ENCODE peak calls at places on chromosomes 3 and 15, in seven cellular contexts. One of them, this sample, is unnamed.

GRCh38 chr15:101121511-101122090 is 130.2 kb downstream of the CHSY1 start:
- DNase-seq in GM12878: no peak
- DNase-seq in AG09309: no peak
- DNase-seq in fibroblast of mammary gland: peak
- DNase-seq in stomach: peak
- DNase-seq in ovary: peak
- DNase-seq in MM.1S: peak
- DNase-seq in this sample: no peak

GRCh38 chr3:118817748-118818165 is 216.9 kb downstream of the IGSF11 start:
- DNase-seq in GM12878: no peak
- DNase-seq in AG09309: peak
- DNase-seq in fibroblast of mammary gland: peak
- DNase-seq in stomach: peak
- DNase-seq in ovary: no peak
- DNase-seq in MM.1S: peak
- DNase-seq in this sample: no peak

GRCh38 chr3:177212756-177213155 is 15.5 kb upstream of the TBL1XR1 start:
- DNase-seq in GM12878: no peak
- DNase-seq in AG09309: no peak
- DNase-seq in fibroblast of mammary gland: no peak
- DNase-seq in stomach: no peak
- DNase-seq in ovary: no peak
- DNase-seq in MM.1S: no peak
- DNase-seq in this sample: no peak

GRCh38 chr15:39629376-39629775 is 48.5 kb downstream of the THBS1 start:
- DNase-seq in GM12878: no peak
- DNase-seq in AG09309: no peak
- DNase-seq in fibroblast of mammary gland: no peak
- DNase-seq in stomach: no peak
- DNase-seq in ovary: no peak
- DNase-seq in MM.1S: peak
- DNase-seq in this sample: no peak

GRCh38 chr15:76341366-76342045 is 4.9 kb downstream of the ISL2 start:
- DNase-seq in GM12878: no peak
- DNase-seq in AG09309: no peak
- DNase-seq in fibroblast of mammary gland: no peak
- DNase-seq in stomach: no peak
- DNase-seq in ovary: no peak
- DNase-seq in MM.1S: no peak
- DNase-seq in this sample: no peak

GRCh38 chr3:149004622-149005021 is 13.3 kb downstream of the GYG1 start:
- DNase-seq in GM12878: no peak
- DNase-seq in AG09309: no peak
- DNase-seq in fibroblast of mammary gland: peak
- DNase-seq in stomach: no peak
- DNase-seq in ovary: no peak
- DNase-seq in MM.1S: no peak
- DNase-seq in this sample: no peak

GRCh38 chr3:159839561-159840379 is 148.9 kb upstream of the IL12A start:
- DNase-seq in GM12878: no peak
- DNase-seq in AG09309: no peak
- DNase-seq in fibroblast of mammary gland: no peak
- DNase-seq in stomach: no peak
- DNase-seq in ovary: no peak
- DNase-seq in MM.1S: no peak
- DNase-seq in this sample: no peak

GRCh38 chr3:106688463-106688862 is 688.8 kb upstream of the CCDC54 start:
- DNase-seq in GM12878: no peak
- DNase-seq in AG09309: peak
- DNase-seq in fibroblast of mammary gland: peak
- DNase-seq in stomach: no peak
- DNase-seq in ovary: no peak
- DNase-seq in MM.1S: no peak
- DNase-seq in this sample: no peak

GRCh38 chr3:170278632-170279031 is 56.4 kb downstream of the PRKCI start:
- DNase-seq in GM12878: no peak
- DNase-seq in AG09309: no peak
- DNase-seq in fibroblast of mammary gland: no peak
- DNase-seq in stomach: no peak
- DNase-seq in ovary: no peak
- DNase-seq in MM.1S: no peak
- DNase-seq in this sample: no peak

GRCh38 chr15:78131295-78132021 is at the start of gene CIB2:
- DNase-seq in GM12878: no peak
- DNase-seq in AG09309: no peak
- DNase-seq in fibroblast of mammary gland: peak
- DNase-seq in stomach: peak
- DNase-seq in ovary: peak
- DNase-seq in MM.1S: peak
- DNase-seq in this sample: no peak

GRCh38 chr15:49154359-49154758 is 1.0 kb downstream of the COPS2 start:
- DNase-seq in GM12878: no peak
- DNase-seq in AG09309: no peak
- DNase-seq in fibroblast of mammary gland: peak
- DNase-seq in stomach: no peak
- DNase-seq in ovary: no peak
- DNase-seq in MM.1S: no peak
- DNase-seq in this sample: no peak

GRCh38 chr3:22713936-22714335 is 489.2 kb upstream of the UBE2E2 start:
- DNase-seq in GM12878: no peak
- DNase-seq in AG09309: peak
- DNase-seq in fibroblast of mammary gland: peak
- DNase-seq in stomach: no peak
- DNase-seq in ovary: no peak
- DNase-seq in MM.1S: no peak
- DNase-seq in this sample: no peak

GRCh38 chr3:100184960-100185566 is 70.8 kb upstream of the FILIP1L start:
- DNase-seq in GM12878: no peak
- DNase-seq in AG09309: no peak
- DNase-seq in fibroblast of mammary gland: peak
- DNase-seq in stomach: no peak
- DNase-seq in ovary: no peak
- DNase-seq in MM.1S: no peak
- DNase-seq in this sample: no peak

GRCh38 chr15:101615986-101616848 is 36.0 kb downstream of the TM2D3 start:
- DNase-seq in GM12878: no peak
- DNase-seq in AG09309: peak
- DNase-seq in fibroblast of mammary gland: peak
- DNase-seq in stomach: peak
- DNase-seq in ovary: peak
- DNase-seq in MM.1S: no peak
- DNase-seq in this sample: no peak

GRCh38 chr3:175294793-175295192 is 435.7 kb downstream of the NAALADL2 start:
- DNase-seq in GM12878: no peak
- DNase-seq in AG09309: no peak
- DNase-seq in fibroblast of mammary gland: no peak
- DNase-seq in stomach: no peak
- DNase-seq in ovary: no peak
- DNase-seq in MM.1S: no peak
- DNase-seq in this sample: no peak

GRCh38 chr3:114290911-114291901 is 2.6 kb upstream of the TIGIT start:
- DNase-seq in GM12878: peak
- DNase-seq in AG09309: no peak
- DNase-seq in fibroblast of mammary gland: peak
- DNase-seq in stomach: peak
- DNase-seq in ovary: peak
- DNase-seq in MM.1S: peak
- DNase-seq in this sample: no peak

GRCh38 chr3:52782412-52783210 is 5.2 kb downstream of the ITIH1 start:
- DNase-seq in GM12878: no peak
- DNase-seq in AG09309: no peak
- DNase-seq in fibroblast of mammary gland: no peak
- DNase-seq in stomach: no peak
- DNase-seq in ovary: no peak
- DNase-seq in MM.1S: no peak
- DNase-seq in this sample: no peak

GRCh38 chr15:40806672-40807027 is 239 bp upstream of the ZFYVE19 start:
- DNase-seq in GM12878: no peak
- DNase-seq in AG09309: no peak
- DNase-seq in fibroblast of mammary gland: no peak
- DNase-seq in stomach: no peak
- DNase-seq in ovary: no peak
- DNase-seq in MM.1S: no peak
- DNase-seq in this sample: no peak

GRCh38 chr3:155321418-155321817 is 27.9 kb upstream of the STRIT1 start:
- DNase-seq in GM12878: no peak
- DNase-seq in AG09309: no peak
- DNase-seq in fibroblast of mammary gland: peak
- DNase-seq in stomach: no peak
- DNase-seq in ovary: no peak
- DNase-seq in MM.1S: no peak
- DNase-seq in this sample: no peak

GRCh38 chr15:37019479-37020433 is 80.6 kb downstream of the MEIS2 start:
- DNase-seq in GM12878: no peak
- DNase-seq in AG09309: no peak
- DNase-seq in fibroblast of mammary gland: peak
- DNase-seq in stomach: peak
- DNase-seq in ovary: peak
- DNase-seq in MM.1S: no peak
- DNase-seq in this sample: no peak

GRCh38 chr3:94137377-94137776 is 74.5 kb downstream of the NSUN3 start:
- DNase-seq in GM12878: no peak
- DNase-seq in AG09309: no peak
- DNase-seq in fibroblast of mammary gland: no peak
- DNase-seq in stomach: no peak
- DNase-seq in ovary: no peak
- DNase-seq in MM.1S: no peak
- DNase-seq in this sample: no peak

GRCh38 chr3:24390169-24390821 is 104.4 kb downstream of the THRB start:
- DNase-seq in GM12878: no peak
- DNase-seq in AG09309: no peak
- DNase-seq in fibroblast of mammary gland: no peak
- DNase-seq in stomach: no peak
- DNase-seq in ovary: no peak
- DNase-seq in MM.1S: no peak
- DNase-seq in this sample: no peak

GRCh38 chr15:49721091-49721490 is 100.2 kb downstream of the DTWD1 start:
- DNase-seq in GM12878: no peak
- DNase-seq in AG09309: no peak
- DNase-seq in fibroblast of mammary gland: peak
- DNase-seq in stomach: no peak
- DNase-seq in ovary: no peak
- DNase-seq in MM.1S: no peak
- DNase-seq in this sample: no peak

GRCh38 chr15:45476395-45476794 is 46.2 kb downstream of the SLC30A4 start:
- DNase-seq in GM12878: no peak
- DNase-seq in AG09309: no peak
- DNase-seq in fibroblast of mammary gland: no peak
- DNase-seq in stomach: no peak
- DNase-seq in ovary: no peak
- DNase-seq in MM.1S: no peak
- DNase-seq in this sample: no peak

DNA sequence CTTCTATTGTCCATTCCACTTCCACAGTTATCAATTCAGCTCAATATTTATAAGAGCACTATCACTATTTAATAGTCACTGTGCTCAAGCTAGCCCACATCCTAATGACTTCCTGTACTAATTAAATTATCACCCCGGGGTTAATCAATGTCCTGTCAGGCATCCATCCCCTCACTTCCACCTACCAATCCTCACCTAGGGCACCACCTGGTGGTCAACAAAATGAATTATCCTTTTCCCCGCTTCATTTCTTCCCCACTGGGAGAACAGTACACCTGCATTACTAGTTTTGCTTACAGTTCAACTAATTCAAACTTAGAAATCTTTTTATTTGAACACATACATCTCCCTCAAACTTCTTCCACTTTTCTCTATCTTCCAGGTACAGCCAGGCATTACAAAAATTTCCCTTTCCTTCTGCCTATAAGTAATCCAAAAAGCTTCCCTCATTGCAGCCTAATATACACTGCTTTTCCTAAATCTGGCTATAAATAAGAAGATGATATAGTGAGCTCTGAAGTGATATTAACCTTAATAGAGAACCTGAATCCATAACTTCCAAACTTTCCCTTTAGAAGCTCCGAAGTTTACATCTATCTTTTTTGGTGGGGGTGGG is 68.5 kb downstream of the TMCC1 start:
- DNase-seq in GM12878: peak
- DNase-seq in AG09309: no peak
- DNase-seq in fibroblast of mammary gland: peak
- DNase-seq in stomach: no peak
- DNase-seq in ovary: no peak
- DNase-seq in MM.1S: peak
- DNase-seq in this sample: no peak
- TF ChIP-seq CTCF in GM12878: peak
- TF ChIP-seq CTCF in AG09309: peak
- TF ChIP-seq CTCF in fibroblast of mammary gland: peak
- TF ChIP-seq CTCF in stomach: no peak
- TF ChIP-seq CTCF in ovary: peak
- TF ChIP-seq CTCF in MM.1S: peak
- TF ChIP-seq CTCF in this sample: peak

DNA sequence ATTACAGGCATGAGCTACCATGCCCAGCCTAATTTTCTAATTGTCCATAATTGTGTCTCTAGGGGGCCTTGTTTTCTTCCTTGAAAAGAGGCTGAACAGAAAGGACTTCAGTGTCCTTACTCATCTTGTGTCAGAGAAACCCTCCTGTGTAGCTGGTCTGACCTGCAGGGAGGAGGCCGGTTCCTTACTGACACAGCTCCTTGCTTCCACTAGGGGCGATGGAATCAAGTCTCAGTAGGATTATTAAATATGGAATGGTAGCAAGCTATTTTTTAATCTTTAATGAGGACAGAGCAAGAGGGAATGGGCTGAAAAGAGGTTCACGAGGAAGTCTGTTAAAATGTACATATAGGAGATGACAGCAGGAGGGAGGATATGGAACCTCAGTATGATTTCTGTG is 8.6 kb downstream of the LPCAT4 start:
- DNase-seq in GM12878: no peak
- DNase-seq in AG09309: no peak
- DNase-seq in fibroblast of mammary gland: no peak
- DNase-seq in stomach: no peak
- DNase-seq in ovary: no peak
- DNase-seq in MM.1S: no peak
- DNase-seq in this sample: no peak
- TF ChIP-seq CTCF in GM12878: no peak
- TF ChIP-seq CTCF in AG09309: peak
- TF ChIP-seq CTCF in fibroblast of mammary gland: peak
- TF ChIP-seq CTCF in stomach: no peak
- TF ChIP-seq CTCF in ovary: no peak
- TF ChIP-seq CTCF in MM.1S: no peak
- TF ChIP-seq CTCF in this sample: peak

GRCh38 chr15:70566047-70566835 is 197.1 kb downstream of the UACA start:
- DNase-seq in GM12878: no peak
- DNase-seq in AG09309: no peak
- DNase-seq in fibroblast of mammary gland: no peak
- DNase-seq in stomach: no peak
- DNase-seq in ovary: no peak
- DNase-seq in MM.1S: no peak
- DNase-seq in this sample: no peak
- TF ChIP-seq CTCF in GM12878: no peak
- TF ChIP-seq CTCF in AG09309: no peak
- TF ChIP-seq CTCF in fibroblast of mammary gland: no peak
- TF ChIP-seq CTCF in stomach: no peak
- TF ChIP-seq CTCF in ovary: no peak
- TF ChIP-seq CTCF in MM.1S: no peak
- TF ChIP-seq CTCF in this sample: peak

DNA sequence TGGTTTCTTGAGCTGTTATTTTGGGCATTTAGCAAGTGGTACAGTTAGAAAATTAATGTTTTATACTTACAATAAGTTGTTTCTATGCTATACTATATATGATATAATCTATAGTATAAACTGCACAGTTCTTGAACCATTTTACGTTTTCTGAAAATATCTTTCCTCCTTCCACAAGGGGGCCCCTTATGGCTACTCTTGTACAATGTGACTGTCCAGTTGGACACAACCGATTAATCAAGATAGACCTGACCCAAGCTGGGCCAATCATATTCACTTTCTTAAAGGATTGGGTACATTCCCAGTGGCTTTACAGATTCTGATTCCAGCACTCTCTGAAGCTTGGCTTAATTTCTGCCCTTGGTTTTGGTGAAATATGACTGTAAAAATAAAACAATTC is 953.4 kb downstream of the AGBL1 start:
- DNase-seq in GM12878: no peak
- DNase-seq in AG09309: no peak
- DNase-seq in fibroblast of mammary gland: no peak
- DNase-seq in stomach: no peak
- DNase-seq in ovary: no peak
- DNase-seq in MM.1S: no peak
- DNase-seq in this sample: no peak
- TF ChIP-seq CTCF in GM12878: no peak
- TF ChIP-seq CTCF in AG09309: no peak
- TF ChIP-seq CTCF in fibroblast of mammary gland: no peak
- TF ChIP-seq CTCF in stomach: no peak
- TF ChIP-seq CTCF in ovary: no peak
- TF ChIP-seq CTCF in MM.1S: no peak
- TF ChIP-seq CTCF in this sample: peak